ENCODE peak calls at places on chromosome 20, in six cellular contexts. D is breast epithelium; N is PC-3; E is ovary; W is dorsolateral prefrontal cortex; P is CD8-positive, alpha-beta memory T cell. V is an unnamed sample.

GRCh38 chr20:32971703-32972161 is 32.5 kb downstream of the SUN5 start:
- DNase-seq in E (no peak), N (no peak), D (no peak), W (no peak), P (no peak), V (no peak)

GRCh38 chr20:25032478-25033183 is 25.3 kb downstream of the ACSS1 start:
- DNase-seq in P (no peak), N (no peak), D (no peak), E (peak; percentile 56), W (peak; percentile 95), V (no peak)

GRCh38 chr20:62062661-62063600 is 2.8 kb downstream of the TAF4 start:
- DNase-seq in W (peak; percentile 57), N (no peak), D (peak; percentile 17), P (no peak), E (peak; percentile 36), V (no peak)

GRCh38 chr20:19928379-19929360 is 88.5 kb upstream of the NAA20 start:
- DNase-seq in E (no peak), W (no peak), N (no peak), D (no peak), P (no peak), V (no peak)

GRCh38 chr20:3248167-3248992 is 9.4 kb upstream of the SLC4A11 start:
- DNase-seq in W (no peak), N (no peak), P (no peak), D (no peak), E (no peak), V (no peak)

GRCh38 chr20:23200914-23201313 is 114.8 kb upstream of the CD93 start:
- DNase-seq in D (no peak), P (no peak), N (peak; percentile 70), W (no peak), E (no peak), V (peak; percentile 26)

GRCh38 chr20:2010533-2010932 is 16.7 kb upstream of the PDYN start:
- DNase-seq in E (no peak), D (no peak), P (no peak), N (no peak), W (no peak), V (no peak)

GRCh38 chr20:15310361-15310760 is 972.9 kb upstream of the FLRT3 start:
- DNase-seq in N (peak; percentile 25), P (no peak), E (no peak), D (no peak), W (no peak), V (peak; percentile 18)

GRCh38 chr20:41619360-41620115 is 1.4 kb upstream of the CHD6 start:
- DNase-seq in P (no peak), W (no peak), E (peak; percentile 21), D (no peak), N (no peak), V (no peak)

GRCh38 chr20:31948008-31948407 is 3.8 kb downstream of the PDRG1 start:
- DNase-seq in N (no peak), E (no peak), P (no peak), D (no peak), W (no peak), V (no peak)

GRCh38 chr20:41428285-41428684 is 61.7 kb upstream of the EMILIN3 start:
- DNase-seq in W (no peak), N (peak; percentile 54), D (no peak), E (no peak), P (peak; percentile 6), V (peak; percentile 74)

GRCh38 chr20:17872434-17872833 is 96.2 kb downstream of the SNX5 start:
- DNase-seq in E (no peak), W (no peak), N (no peak), P (no peak), D (no peak), V (no peak)

GRCh38 chr20:36856691-36857635 is 19.0 kb upstream of the TLDC2 start:
- DNase-seq in E (no peak), N (peak; percentile 32), D (peak; percentile 64), P (no peak), W (no peak), V (no peak)

GRCh38 chr20:7383218-7383617 is 557.0 kb downstream of the HAO1 start:
- DNase-seq in E (no peak), D (no peak), W (no peak), P (no peak), N (peak; percentile 49), V (no peak)

GRCh38 chr20:36248836-36249235 is 12.6 kb downstream of the AAR2 start:
- DNase-seq in W (no peak), P (no peak), D (no peak), N (peak; percentile 46), E (no peak), V (no peak)

GRCh38 chr20:62475027-62475818 is 572 bp downstream of the GATA5 start:
- DNase-seq in P (no peak), D (no peak), N (no peak), E (no peak), W (no peak), V (no peak)

GRCh38 chr20:2295286-2295685 is 515 bp upstream of the TGM3 start:
- DNase-seq in D (no peak), E (no peak), P (no peak), W (no peak), N (no peak), V (no peak)

GRCh38 chr20:33068251-33068939 is 11.0 kb upstream of the BPIFB4 start:
- DNase-seq in N (no peak), P (no peak), W (no peak), E (no peak), D (no peak), V (no peak)

GRCh38 chr20:35294293-35294685 is 2.1 kb upstream of the FAM83C start:
- DNase-seq in D (no peak), E (no peak), N (no peak), W (no peak), P (no peak), V (no peak)

GRCh38 chr20:57104113-57104512 is 162.3 kb downstream of the BMP7 start:
- DNase-seq in W (no peak), N (no peak), D (no peak), P (no peak), E (no peak), V (no peak)
- H3K27ac ChIP-seq in W (peak overlapping the region; percentile 97), N (no peak overlapping the region), D (peak overlapping the region; percentile 80), P (no peak overlapping the region), E (no peak overlapping the region), V (no peak overlapping the region)

GRCh38 chr20:53660947-53661381 is 67.3 kb upstream of the ZNF217 start:
- DNase-seq in D (no peak), E (peak; percentile 38), P (peak; percentile 3), W (no peak), N (no peak), V (no peak)
- H3K4me3 ChIP-seq in D (peak overlapping the region; percentile 73), E (no peak overlapping the region), P (peak overlapping the region; percentile 54), W (no peak overlapping the region), N (no peak overlapping the region), V (no peak overlapping the region)

GRCh38 chr20:21509597-21510331 is 4.1 kb downstream of the NKX2-2 start:
- DNase-seq in W (no peak), E (no peak), N (no peak), D (no peak), P (no peak), V (no peak)
- H3K27me3 ChIP-seq in W (peaks cover 83% of the 10 kb centered on the region), E (peaks cover 3% of the 10 kb centered on the region), N (peaks cover 73% of the 10 kb centered on the region), D (peaks cover 100% of the 10 kb centered on the region), P (peaks cover 52% of the 10 kb centered on the region), V (peaks cover 78% of the 10 kb centered on the region)

GRCh38 chr20:49770634-49771033 is 42.0 kb upstream of the SLC9A8 start:
- DNase-seq in N (no peak), E (no peak), W (no peak), P (no peak), D (no peak), V (no peak)
- H3K27ac ChIP-seq in N (no peak overlapping the region), E (no peak overlapping the region), W (no peak overlapping the region), P (no peak overlapping the region), D (peak overlapping the region; percentile 91), V (no peak overlapping the region)

GRCh38 chr20:543369-544152 is at the start of gene CSNK2A1:
- DNase-seq in P (peak; percentile 96), N (peak; percentile 97), E (peak; percentile 95), D (peak; percentile 92), W (peak; percentile 94), V (peak; percentile 91)

GRCh38 chr20:547394-547793 is 3.8 kb upstream of the CSNK2A1 start:
- DNase-seq in W (no peak), N (no peak), D (no peak), E (no peak), P (no peak), V (no peak)

GRCh38 chr20:542777-543368 is 717 bp downstream of the CSNK2A1 start:
- DNase-seq in N (no peak), E (peak; percentile 61), D (no peak), W (no peak), P (peak; percentile 5), V (no peak)

GRCh38 chr20:546353-546752 is 2.8 kb upstream of the CSNK2A1 start:
- DNase-seq in N (no peak), D (no peak), E (no peak), P (no peak), W (no peak), V (no peak)

GRCh38 chr20:544153-544725 is 649 bp upstream of the CSNK2A1 start:
- DNase-seq in D (no peak), N (no peak), E (no peak), P (no peak), W (no peak), V (no peak)
- H3K4me3 ChIP-seq in D (peak overlapping the region; percentile 95), N (peak overlapping the region; percentile 90), E (no peak overlapping the region), P (peak overlapping the region; percentile 68), W (peak overlapping the region; percentile 100), V (peak overlapping the region; percentile 93)

DNA sequence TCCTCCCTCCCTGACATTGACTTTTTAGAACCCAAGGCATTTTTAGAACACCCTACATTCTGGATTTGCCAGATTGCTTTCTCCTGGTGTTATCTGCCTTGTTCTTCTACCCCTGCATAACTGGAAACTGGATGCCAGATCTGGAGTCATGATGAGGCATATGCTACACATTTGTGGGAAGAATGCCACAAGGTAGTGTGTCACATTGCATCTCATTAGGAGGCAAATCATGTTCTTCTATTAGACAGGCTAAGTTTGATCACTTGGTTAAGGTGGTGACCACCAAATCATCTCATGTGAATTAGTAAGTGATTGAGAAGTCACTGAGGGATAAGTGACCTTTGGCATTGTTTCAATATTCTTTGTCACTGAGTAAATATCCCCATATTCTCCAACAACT is 12.9 kb upstream of the NKX2-2 start:
- DNase-seq in W (no peak), P (no peak), N (peak; percentile 31), D (no peak), E (no peak), V (no peak)
- H3K27me3 ChIP-seq in W (peaks cover 21% of the 10 kb centered on the region), P (peaks cover 16% of the 10 kb centered on the region), N (peaks cover 40% of the 10 kb centered on the region), D (peaks cover 39% of the 10 kb centered on the region), E (no peaks in the 10 kb centered on the region), V (peaks cover 34% of the 10 kb centered on the region)

GRCh38 chr20:11181964-11182363 is 508.2 kb upstream of the JAG1 start:
- DNase-seq in N (no peak), P (no peak), W (no peak), D (no peak), E (no peak), V (no peak)
- H3K27ac ChIP-seq in N (no peak overlapping the region), P (no peak overlapping the region), W (no peak overlapping the region), D (no peak overlapping the region), E (no peak overlapping the region), V (no peak overlapping the region)